ENCODE peak calls at places on chromosomes 12 and 14, in four cellular contexts. T is IMR-90, N is lower lobe of right lung, G is upper lobe of left lung. J is an unnamed sample.

GRCh38 chr12:124519741-124520140 is 47.7 kb downstream of the NCOR2 start:
- DNase-seq in T (no peak), G (no peak), N (no peak), J (no peak)

GRCh38 chr12:87272846-87273245 is 756.4 kb downstream of the C12orf50 start:
- DNase-seq in G (no peak), N (no peak), T (no peak), J (no peak)

GRCh38 chr12:19846561-19846960 is 407.3 kb downstream of the AEBP2 start:
- DNase-seq in N (no peak), G (no peak), T (peak; percentile 69), J (no peak)

GRCh38 chr14:26888592-26888991 is 290.8 kb upstream of the NOVA1 start:
- DNase-seq in G (no peak), N (no peak), T (no peak), J (no peak)

GRCh38 chr14:54975856-54976255 is 51.0 kb downstream of the WDHD1 start:
- DNase-seq in G (no peak), T (no peak), N (no peak), J (no peak)

GRCh38 chr14:89374908-89375307 is 42.1 kb downstream of the FOXN3 start:
- DNase-seq in N (no peak), T (no peak), G (no peak), J (peak; percentile 28)

GRCh38 chr12:91628656-91629055 is 446.0 kb upstream of the DCN start:
- DNase-seq in T (no peak), N (no peak), G (no peak), J (no peak)

GRCh38 chr12:81644503-81644902 is 114.6 kb downstream of the PPFIA2 start:
- DNase-seq in N (no peak), G (no peak), T (peak; percentile 36), J (no peak)

GRCh38 chr12:113142886-113143329 is 6.6 kb upstream of the CFAP73 start:
- DNase-seq in G (no peak), T (no peak), N (no peak), J (no peak)

GRCh38 chr12:113140706-113141105 is 5.1 kb upstream of the RASAL1 start:
- DNase-seq in G (no peak), T (no peak), N (peak; percentile 16), J (no peak)

GRCh38 chr12:113143959-113144358 is 5.6 kb upstream of the CFAP73 start:
- DNase-seq in N (no peak), T (no peak), G (no peak), J (no peak)

GRCh38 chr12:113144771-113145170 is 4.8 kb upstream of the CFAP73 start:
- DNase-seq in N (no peak), T (no peak), G (no peak), J (no peak)

DNA sequence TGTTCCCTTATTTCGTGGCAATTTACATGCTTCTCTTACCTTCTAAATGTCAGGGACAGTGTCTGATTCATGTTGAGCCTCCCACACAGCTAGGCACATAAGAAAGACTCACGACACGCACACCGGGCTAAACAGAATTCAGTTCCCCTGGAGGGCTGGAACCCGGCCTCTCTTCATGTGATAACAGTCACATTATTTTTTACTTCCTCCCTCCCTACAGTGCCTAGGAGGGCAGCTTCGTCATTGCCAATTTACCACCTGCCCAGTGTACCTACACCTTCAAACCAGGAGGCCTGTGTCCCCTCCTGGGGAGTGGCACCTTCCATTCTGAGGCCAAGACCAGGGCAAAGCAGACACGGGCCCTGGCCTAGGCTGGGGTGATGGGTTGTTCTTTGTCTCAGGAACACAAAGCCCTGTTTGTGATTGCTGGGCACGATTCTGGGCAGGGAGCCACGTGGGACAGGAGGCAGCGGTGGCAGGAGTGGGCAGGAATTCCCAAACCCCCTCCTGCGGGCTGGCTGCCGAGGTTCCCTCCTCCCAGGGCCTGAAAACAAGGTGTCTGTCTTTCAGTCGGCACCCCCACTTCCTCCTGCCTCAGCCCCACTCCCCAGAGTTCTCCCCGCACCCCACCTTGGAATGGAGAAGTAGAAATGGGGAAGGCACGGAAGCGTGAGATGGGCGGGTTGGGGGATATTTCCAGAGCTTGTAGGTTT is 6.8 kb upstream of the RASAL1 start:
- DNase-seq in T (no peak), N (peak; percentile 71), G (no peak), J (no peak)
- H3K27ac ChIP-seq in T (no peak overlapping the region), N (peak overlapping the region; percentile 67), G (no peak overlapping the region), J (no peak overlapping the region)

DNA sequence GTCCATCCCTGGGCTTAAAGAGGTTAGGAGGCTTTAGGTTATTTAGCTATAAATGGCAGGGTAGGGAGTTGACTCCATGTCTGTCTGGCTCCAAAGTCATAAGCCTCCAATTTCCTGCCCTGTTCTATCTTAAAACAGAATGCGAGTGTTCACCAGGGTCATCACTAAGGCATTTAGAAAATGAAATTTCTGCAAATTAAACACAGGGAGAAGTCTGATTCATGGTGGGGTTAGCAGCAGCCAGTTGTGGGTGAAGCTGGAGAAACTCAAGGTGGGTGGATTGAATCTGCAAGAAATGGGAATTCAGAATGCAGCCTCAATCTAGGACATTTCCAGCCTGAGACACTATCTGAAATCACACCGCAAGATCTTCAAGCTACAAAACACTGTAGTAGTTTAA is 13.0 kb upstream of the C12orf75 start:
- DNase-seq in T (peak; percentile 84), N (no peak), G (no peak), J (no peak)
- H3K4me1 ChIP-seq in T (peaks cover 12% of the 10 kb centered on the region), N (no peaks in the 10 kb centered on the region), G (no peaks in the 10 kb centered on the region), J (no peaks in the 10 kb centered on the region)

GRCh38 chr14:66272221-66272620 is 213.9 kb upstream of the CCDC196 start:
- DNase-seq in T (no peak), G (no peak), N (no peak), J (no peak)

DNA sequence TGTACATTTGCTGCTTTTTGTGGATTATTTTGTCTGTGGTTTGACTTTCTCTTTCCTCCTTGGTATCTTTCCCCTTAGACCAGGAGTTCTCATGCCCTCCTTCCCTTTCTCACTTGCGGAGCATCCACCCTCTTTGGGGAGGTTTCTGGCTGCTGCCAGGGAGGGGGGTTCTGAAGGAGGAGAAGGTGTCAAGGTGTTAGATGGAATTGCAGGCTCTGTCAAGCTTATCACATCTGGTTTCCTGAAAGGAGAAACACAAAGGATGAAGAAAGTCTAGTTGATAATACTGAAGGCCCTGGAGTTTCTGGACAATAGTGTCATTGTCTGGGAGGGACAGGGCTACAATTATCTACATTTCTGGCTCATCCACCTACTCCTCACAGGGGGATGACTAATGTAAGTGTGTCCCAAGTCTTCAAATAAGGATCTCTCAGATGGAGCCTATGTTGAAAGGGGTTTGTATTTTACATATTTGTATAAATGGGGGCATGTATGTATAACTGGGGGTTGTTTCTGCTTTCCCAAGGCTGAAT is 217.3 kb upstream of the CCDC196 start:
- DNase-seq in T (no peak), G (no peak), N (no peak), J (no peak)
- H3K27ac ChIP-seq in T (no peak overlapping the region), G (no peak overlapping the region), N (no peak overlapping the region), J (no peak overlapping the region)

DNA sequence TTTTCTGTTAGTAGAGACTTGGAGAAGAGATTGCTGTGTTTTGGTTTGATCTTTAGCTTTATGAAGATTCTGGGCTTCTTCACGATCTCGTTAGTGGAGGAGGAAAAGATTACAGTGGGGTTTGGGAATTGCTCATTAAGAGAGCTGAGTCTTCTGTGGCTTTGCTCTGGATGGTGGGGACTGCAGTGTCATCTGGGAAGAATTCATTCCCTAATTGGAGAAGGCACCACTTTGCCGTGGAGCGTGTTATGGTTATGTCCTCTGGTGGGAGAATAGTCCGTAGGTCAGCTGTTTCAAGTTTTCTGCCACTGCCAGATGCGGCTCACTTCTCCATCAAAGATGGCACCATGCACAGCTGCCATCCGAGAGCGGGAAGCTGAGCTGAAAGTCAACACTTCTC is 117.6 kb downstream of the PLXNC1 start:
- DNase-seq in N (no peak), G (no peak), T (no peak), J (no peak)
- H3K4me1 ChIP-seq in N (peaks cover 65% of the 10 kb centered on the region), G (peaks cover 39% of the 10 kb centered on the region), T (peaks cover 12% of the 10 kb centered on the region), J (no peaks in the 10 kb centered on the region)

DNA sequence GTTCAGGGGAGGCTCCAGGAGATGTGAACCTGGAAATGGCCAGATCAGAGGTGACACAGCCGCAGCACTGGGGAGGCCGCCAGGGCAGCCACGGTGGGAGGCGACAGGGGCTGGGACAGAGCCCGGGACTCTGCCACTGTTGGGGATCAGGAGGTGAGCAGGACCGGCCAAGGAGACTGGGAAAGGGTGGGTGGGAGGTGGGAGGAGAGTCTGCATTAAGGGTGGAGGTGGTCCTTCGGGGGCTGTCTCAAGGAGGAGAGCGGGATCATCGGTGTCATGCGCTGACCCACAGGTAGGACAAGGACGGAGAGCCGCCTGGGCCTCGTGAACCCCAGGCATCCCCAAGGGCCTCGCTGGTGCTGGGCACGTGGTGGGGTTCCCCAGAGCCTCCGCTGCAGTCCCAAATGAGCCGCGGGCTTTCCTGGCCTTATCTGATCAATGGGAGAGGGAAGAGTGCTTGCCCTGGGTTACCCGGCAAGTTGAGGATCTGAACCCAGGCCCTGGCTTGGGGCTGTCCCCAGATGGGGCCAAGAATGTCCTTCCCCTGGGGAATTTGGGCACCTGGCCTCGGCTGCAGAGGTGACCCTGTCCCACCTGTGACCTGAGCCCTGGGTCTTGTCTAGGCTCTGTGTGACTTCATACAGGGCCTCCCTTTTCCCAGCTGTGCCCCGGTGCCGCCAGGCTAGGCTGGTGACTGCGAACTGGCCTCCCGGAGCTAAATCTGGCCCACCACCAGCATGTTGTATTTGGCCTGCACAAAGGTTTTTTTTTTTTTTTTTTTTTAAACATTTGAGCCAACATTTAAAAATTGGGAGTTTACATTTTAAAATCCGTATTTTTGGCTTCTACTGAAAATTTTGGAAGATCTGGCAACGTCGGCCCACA is 13.2 kb downstream of the BEGAIN start:
- DNase-seq in N (no peak), G (peak; percentile 58), T (no peak), J (no peak)
- H3K27ac ChIP-seq in N (no peak overlapping the region), G (no peak overlapping the region), T (no peak overlapping the region), J (no peak overlapping the region)

GRCh38 chr12:13373803-13374202 is 177.3 kb downstream of the EMP1 start:
- DNase-seq in G (no peak), T (no peak), N (no peak), J (no peak)
- H3K4me1 ChIP-seq in G (no peaks in the 10 kb centered on the region), T (no peaks in the 10 kb centered on the region), N (no peaks in the 10 kb centered on the region), J (no peaks in the 10 kb centered on the region)

DNA sequence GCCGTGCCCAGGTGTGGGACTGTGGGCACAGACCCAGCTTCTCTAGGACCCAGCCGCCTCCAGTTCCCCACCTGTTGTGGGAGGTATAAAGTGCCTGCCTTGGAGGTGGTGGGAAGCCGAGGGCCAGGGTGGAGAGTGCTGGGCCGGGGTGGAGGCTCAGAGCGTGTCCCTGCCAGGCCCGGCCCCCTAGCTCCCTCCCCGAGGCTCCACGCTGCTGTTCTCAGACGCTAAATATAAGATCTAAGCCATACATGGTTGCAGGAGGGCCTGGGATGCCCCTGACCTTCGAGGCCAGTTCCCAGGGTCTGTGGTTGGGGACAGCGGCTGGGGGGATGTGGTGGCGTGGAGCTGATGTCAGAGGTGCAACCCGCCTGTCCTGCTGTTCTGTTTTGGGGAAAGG is 10.8 kb downstream of the INF2 start:
- DNase-seq in T (no peak), N (no peak), G (peak; percentile 61), J (no peak)
- H3K27ac ChIP-seq in T (no peak overlapping the region), N (peak overlapping the region; percentile 38), G (peak overlapping the region; percentile 48), J (peak overlapping the region; percentile 57)

DNA sequence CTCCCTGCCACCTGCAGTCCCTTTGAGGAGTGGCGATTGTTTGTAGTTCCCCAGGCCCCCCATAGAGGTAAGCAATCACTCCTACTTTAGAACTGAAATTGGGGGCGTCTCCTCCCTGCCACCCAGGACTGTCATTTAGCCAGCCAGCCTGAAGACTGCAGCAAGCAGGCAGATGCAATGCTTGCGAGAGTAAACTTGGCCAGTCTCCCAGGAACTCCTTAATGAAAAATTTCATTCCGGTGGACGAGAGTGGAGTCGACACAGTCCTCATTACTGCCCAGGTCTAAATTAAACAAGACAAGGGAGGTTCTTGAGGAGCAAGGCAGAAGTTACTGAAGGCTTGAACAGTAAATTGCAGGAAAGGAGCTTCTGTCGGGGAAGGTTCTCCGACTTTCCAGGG is 239.5 kb downstream of the SLC41A2 start:
- DNase-seq in N (no peak), T (peak; percentile 34), G (no peak), J (no peak)
- H3K4me1 ChIP-seq in N (peaks cover 39% of the 10 kb centered on the region), T (peaks cover 3% of the 10 kb centered on the region), G (peaks cover 23% of the 10 kb centered on the region), J (no peaks in the 10 kb centered on the region)

J was measured in ascending aorta.